ENCODE peak calls at places on chromosome 3, in eight cellular contexts. A is mammary epithelial cell, G is A549, Z is cardiac muscle cell, N is iPS DF 6.9, Q is kidney, T is SK-N-SH, D is neuronal stem cell. K is an unnamed sample. For H3K9me3, the result is how much of the 10 kb centered on the place peaks cover.

GRCh38 chr3:58260261-58260731 is 22.7 kb downstream of the ABHD6 start:
- DNase-seq in A (peak), G (no peak), Z (no peak), N (no peak), Q (no peak), T (no peak), D (no peak), K (no peak)

GRCh38 chr3:131526801-131527347 is 24.1 kb upstream of the MRPL3 start:
- DNase-seq in A (peak), G (peak), Z (peak), N (peak), Q (peak), T (no peak), D (peak), K (peak)

GRCh38 chr3:96192951-96193350 is 621.4 kb upstream of the EPHA6 start:
- DNase-seq in A (no peak), G (no peak), Z (no peak), N (no peak), Q (no peak), T (no peak), D (no peak), K (no peak)

GRCh38 chr3:181695661-181696491 is 15.8 kb upstream of the SOX2 start:
- DNase-seq in A (no peak), G (no peak), Z (peak), N (no peak), Q (no peak), T (no peak), D (no peak), K (no peak)

GRCh38 chr3:134300520-134300919 is 49.9 kb upstream of the RYK start:
- DNase-seq in A (no peak), G (no peak), Z (peak), N (no peak), Q (no peak), T (peak), D (no peak), K (no peak)

GRCh38 chr3:170868577-170869239 is 1.3 kb downstream of the RPL22L1 start:
- DNase-seq in A (no peak), G (no peak), Z (no peak), N (no peak), Q (no peak), T (no peak), D (no peak), K (no peak)

GRCh38 chr3:17322106-17322793 is 420.2 kb downstream of the TBC1D5 start:
- DNase-seq in A (no peak), G (no peak), Z (no peak), N (no peak), Q (no peak), T (no peak), D (no peak), K (no peak)

GRCh38 chr3:16516695-16517481 is 3.4 kb upstream of the RFTN1 start:
- DNase-seq in A (peak), G (peak), Z (peak), N (no peak), Q (no peak), T (peak), D (no peak), K (no peak)

GRCh38 chr3:192916455-192917257 is 1.0 kb downstream of the MB21D2 start:
- DNase-seq in A (peak), G (peak), Z (peak), N (no peak), Q (peak), T (peak), D (peak), K (peak)

GRCh38 chr3:129428382-129429079 is at the start of gene EFCAB12:
- DNase-seq in A (peak), G (peak), Z (peak), N (peak), Q (peak), T (peak), D (peak), K (peak)

GRCh38 chr3:189727191-189727590 is 96.0 kb downstream of the TP63 start:
- DNase-seq in A (no peak), G (no peak), Z (no peak), N (no peak), Q (no peak), T (no peak), D (no peak), K (no peak)

GRCh38 chr3:101131767-101132166 is 138.5 kb upstream of the ABI3BP start:
- DNase-seq in A (no peak), G (no peak), Z (no peak), N (peak), Q (no peak), T (no peak), D (no peak), K (no peak)

GRCh38 chr3:151766454-151766853 is 32.7 kb downstream of the AADACL2 start:
- DNase-seq in A (peak), G (peak), Z (no peak), N (no peak), Q (no peak), T (no peak), D (no peak), K (no peak)

GRCh38 chr3:56042326-56042951 is 425.8 kb downstream of the ERC2 start:
- DNase-seq in A (peak), G (peak), Z (peak), N (peak), Q (no peak), T (peak), D (peak), K (no peak)

GRCh38 chr3:58480309-58480708 is 11.6 kb upstream of the KCTD6 start:
- DNase-seq in A (no peak), G (no peak), Z (no peak), N (no peak), Q (no peak), T (no peak), D (no peak), K (no peak)

GRCh38 chr3:60431599-60431958 is 819.7 kb downstream of the FHIT start:
- DNase-seq in A (no peak), G (no peak), Z (peak), N (peak), Q (no peak), T (no peak), D (no peak), K (no peak)

GRCh38 chr3:101888653-101889052 is 39.3 kb downstream of the NFKBIZ start:
- DNase-seq in A (no peak), G (no peak), Z (no peak), N (no peak), Q (no peak), T (no peak), D (no peak), K (no peak)

GRCh38 chr3:194814878-194815357 is 129.2 kb downstream of the FAM43A start:
- DNase-seq in A (no peak), G (no peak), Z (no peak), N (no peak), Q (no peak), T (no peak), D (no peak), K (no peak)

GRCh38 chr3:171972965-171973364 is 66.4 kb upstream of the FNDC3B start:
- DNase-seq in A (no peak), G (no peak), Z (no peak), N (no peak), Q (peak), T (no peak), D (no peak), K (no peak)

GRCh38 chr3:53328750-53329149 is 18.6 kb downstream of the DCP1A start:
- DNase-seq in A (no peak), G (no peak), Z (peak), N (no peak), Q (no peak), T (peak), D (no peak), K (no peak)

GRCh38 chr3:55532806-55533205 is 45.7 kb upstream of the WNT5A start:
- DNase-seq in A (no peak), G (no peak), Z (no peak), N (no peak), Q (no peak), T (no peak), D (no peak), K (no peak)

GRCh38 chr3:8205876-8206275 is 295.7 kb upstream of the LMCD1 start:
- DNase-seq in A (no peak), G (no peak), Z (no peak), N (no peak), Q (no peak), T (no peak), D (no peak), K (no peak)

GRCh38 chr3:160885791-160886286 is 129.8 kb downstream of the PPM1L start:
- DNase-seq in A (no peak), G (no peak), Z (peak), N (peak), Q (peak), T (no peak), D (no peak), K (peak)

GRCh38 chr3:129973853-129974252 is 667 bp upstream of the TRH start:
- DNase-seq in A (no peak), G (no peak), Z (no peak), N (no peak), Q (no peak), T (no peak), D (no peak), K (no peak)

GRCh38 chr3:195307711-195308110 is 36.8 kb upstream of the XXYLT1 start:
- DNase-seq in A (no peak), G (no peak), Z (no peak), N (no peak), Q (no peak), T (no peak), D (no peak), K (no peak)

GRCh38 chr3:52696830-52697621 is 8.6 kb downstream of the GLT8D1 start:
- DNase-seq in A (no peak), G (no peak), Z (no peak), N (no peak), Q (no peak), T (no peak), D (no peak), K (no peak)

GRCh38 chr3:193701896-193702644 is 109.1 kb downstream of the OPA1 start:
- DNase-seq in A (peak), G (no peak), Z (no peak), N (no peak), Q (no peak), T (no peak), D (peak), K (no peak)

GRCh38 chr3:122978569-122978968 is 49.0 kb downstream of the SEMA5B start:
- DNase-seq in A (no peak), G (no peak), Z (no peak), N (no peak), Q (no peak), T (no peak), D (no peak), K (no peak)

GRCh38 chr3:194262345-194263305 is 88.5 kb downstream of the CPN2 start:
- DNase-seq in A (no peak), G (no peak), Z (no peak), N (no peak), Q (no peak), T (no peak), D (no peak), K (peak)

DNA sequence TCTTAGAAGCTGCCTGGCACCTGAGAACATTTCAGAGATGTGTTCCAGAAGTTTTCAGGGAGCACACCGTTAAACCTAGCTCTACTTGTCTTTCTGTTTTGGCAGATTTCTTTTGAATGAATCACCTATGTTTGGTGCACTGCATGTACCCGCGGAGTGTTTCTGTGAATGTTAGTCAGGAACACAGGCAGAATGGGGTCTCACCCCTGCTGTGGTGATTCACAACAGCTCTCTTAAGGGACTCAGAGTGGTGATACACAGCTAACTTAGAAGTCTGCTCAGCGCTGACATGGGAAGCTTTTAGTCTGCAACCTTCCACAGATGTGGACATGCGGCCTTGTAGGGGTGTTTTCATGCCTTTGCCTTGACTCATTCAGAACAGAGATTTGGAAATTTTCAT is 24.0 kb downstream of the TSEN2 start:
- DNase-seq in A (peak), G (peak), Z (no peak), N (no peak), Q (no peak), T (no peak), D (no peak), K (no peak)
- H3K4me3 ChIP-seq in A (no peak), G (no peak), Z (no peak), N (no peak), Q (no peak), T (peak), D (no peak), K (no peak)

GRCh38 chr3:35198857-35199256 is 440.5 kb upstream of the ARPP21 start:
- DNase-seq in A (no peak), G (no peak), Z (no peak), N (no peak), Q (peak), T (no peak), D (no peak), K (no peak)
- H3K9me3 ChIP-seq in A (under half), G (under half), Z (under half), N (under half), Q (under half), T (under half), D (under half), K (under half)

GRCh38 chr3:5428607-5429516 is 241.4 kb downstream of the EDEM1 start:
- DNase-seq in A (no peak), G (no peak), Z (no peak), N (no peak), Q (no peak), T (no peak), D (no peak), K (no peak)

GRCh38 chr3:5430701-5431100 is 243.2 kb downstream of the EDEM1 start:
- DNase-seq in A (no peak), G (no peak), Z (no peak), N (no peak), Q (no peak), T (no peak), D (no peak), K (no peak)

GRCh38 chr3:5429517-5429890 is 242.0 kb downstream of the EDEM1 start:
- DNase-seq in A (no peak), G (no peak), Z (no peak), N (no peak), Q (no peak), T (no peak), D (no peak), K (no peak)

GRCh38 chr3:5431811-5432378 is 244.4 kb downstream of the EDEM1 start:
- DNase-seq in A (no peak), G (no peak), Z (no peak), N (no peak), Q (no peak), T (no peak), D (no peak), K (no peak)

GRCh38 chr3:5431142-5431541 is 243.6 kb downstream of the EDEM1 start:
- DNase-seq in A (no peak), G (no peak), Z (no peak), N (no peak), Q (no peak), T (no peak), D (no peak), K (no peak)
- H3K4me3 ChIP-seq in A (no peak), G (no peak), Z (no peak), N (no peak), Q (no peak), T (no peak), D (no peak), K (no peak)

GRCh38 chr3:46768061-46768460 is 50.4 kb upstream of the PRSS50 start:
- DNase-seq in A (no peak), G (no peak), Z (no peak), N (no peak), Q (no peak), T (no peak), D (no peak), K (no peak)
- H3K9me3 ChIP-seq in A (under half), G (under half), Z (under half), N (under half), Q (under half), T (under half), D (under half), K (under half)

DNA sequence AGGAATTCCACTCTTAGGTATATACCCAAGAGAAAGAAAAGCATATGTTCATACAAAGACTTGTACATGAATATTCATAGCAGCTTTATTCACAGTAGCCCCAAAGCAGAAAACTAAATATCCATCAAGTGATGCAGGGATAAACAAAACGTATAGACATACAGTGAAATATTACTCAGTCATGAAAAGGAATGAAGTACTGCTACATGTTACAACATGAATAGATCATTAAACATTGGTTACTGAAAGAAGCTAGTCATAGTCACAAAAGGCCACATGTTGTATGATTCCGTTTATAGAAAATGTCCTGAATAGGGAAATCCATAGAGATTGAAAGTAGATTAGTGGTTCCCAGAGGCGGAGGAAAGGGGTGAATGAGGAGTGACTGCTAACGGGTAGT is 1.3 kb upstream of the MRAS start:
- DNase-seq in A (no peak), G (no peak), Z (no peak), N (no peak), Q (no peak), T (no peak), D (no peak), K (no peak)
- H3K4me3 ChIP-seq in A (no peak), G (peak), Z (no peak), N (no peak), Q (peak), T (peak), D (peak), K (peak)

GRCh38 chr3:197238842-197239241 is 59.6 kb downstream of the DLG1 start:
- DNase-seq in A (no peak), G (no peak), Z (no peak), N (no peak), Q (no peak), T (no peak), D (no peak), K (no peak)
- H3K9me3 ChIP-seq in A (under half), G (under half), Z (under half), N (under half), Q (under half), T (under half), D (under half), K (under half)

GRCh38 chr3:182730675-182731042 is 62.6 kb upstream of the ATP11B start:
- DNase-seq in A (no peak), G (no peak), Z (no peak), N (no peak), Q (no peak), T (no peak), D (no peak), K (no peak)
- H3K4me3 ChIP-seq in A (no peak), G (no peak), Z (no peak), N (no peak), Q (no peak), T (no peak), D (no peak), K (no peak)

DNA sequence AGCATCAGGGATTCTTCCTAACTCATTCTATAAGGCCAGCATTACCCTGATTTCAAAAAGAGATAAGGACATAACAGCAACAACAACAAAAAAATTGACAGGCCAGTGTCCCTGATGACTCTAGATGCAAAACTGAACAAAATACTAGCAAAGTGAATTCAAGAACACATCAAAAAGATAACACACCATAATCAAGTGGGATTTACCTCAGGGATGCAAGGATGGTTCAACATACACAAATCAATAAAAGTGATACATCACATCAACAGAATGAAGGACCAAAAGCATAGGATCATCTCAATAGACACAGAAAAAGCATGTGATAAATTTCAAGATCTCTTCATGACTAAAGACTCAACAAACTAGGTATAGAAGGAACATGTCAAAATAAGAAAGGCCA is 119.6 kb downstream of the STT3B start:
- DNase-seq in A (no peak), G (no peak), Z (no peak), N (no peak), Q (no peak), T (no peak), D (no peak), K (no peak)
- H3K9me3 ChIP-seq in A (under half), G (half or more), Z (under half), N (under half), Q (under half), T (under half), D (under half), K (under half)

DNA sequence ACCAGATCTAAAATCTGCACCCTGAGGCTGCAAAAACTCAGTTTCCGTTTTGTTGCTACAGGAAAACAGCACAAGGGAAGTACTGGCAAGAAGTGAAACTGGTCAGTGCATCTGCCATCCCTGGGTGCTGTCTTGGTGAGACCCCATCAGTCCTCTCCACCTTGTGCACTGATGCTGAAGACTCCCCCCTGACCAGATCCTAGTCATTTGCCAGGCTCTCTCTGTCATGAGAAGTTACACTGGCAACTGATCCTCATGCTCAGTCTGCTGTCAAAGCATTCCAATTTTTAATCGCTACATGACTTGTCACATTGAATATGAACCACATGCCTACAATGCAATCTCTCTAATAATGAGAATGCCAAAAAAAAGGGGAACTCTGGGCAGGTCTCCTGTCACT is 296.5 kb downstream of the ZIC1 start:
- DNase-seq in A (no peak), G (no peak), Z (no peak), N (no peak), Q (no peak), T (no peak), D (no peak), K (no peak)
- H3K4me3 ChIP-seq in A (no peak), G (no peak), Z (no peak), N (no peak), Q (no peak), T (no peak), D (no peak), K (no peak)

DNA sequence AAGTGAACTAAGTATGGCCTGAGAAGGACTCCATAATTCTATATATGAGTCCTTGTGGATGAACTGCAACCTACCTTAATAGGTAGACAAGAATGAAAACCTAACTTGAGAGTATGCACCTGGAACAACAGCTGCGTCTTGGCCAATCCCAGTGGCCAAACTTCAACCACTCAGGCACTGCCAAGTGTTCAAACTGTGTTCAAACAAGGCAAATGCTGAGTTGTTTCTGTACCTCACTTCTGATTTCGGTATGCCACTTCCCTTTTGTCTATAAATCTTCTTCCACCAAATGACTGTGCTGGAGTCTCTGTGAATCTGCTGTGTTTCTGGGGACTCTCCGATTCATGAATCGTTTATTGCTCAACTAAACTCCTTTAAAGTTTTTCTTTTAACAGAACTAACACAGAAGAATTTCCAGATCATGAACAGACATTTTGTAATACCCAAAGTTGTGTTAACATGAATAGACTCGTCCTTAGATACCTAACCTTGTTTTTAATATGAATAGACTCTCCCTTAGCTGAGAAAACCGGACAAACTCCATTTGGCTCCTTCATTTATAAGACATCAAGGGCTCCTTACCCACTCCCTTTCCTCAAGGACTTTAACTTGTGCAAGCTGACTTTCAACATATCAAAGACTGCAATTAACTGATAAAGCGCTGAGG is 4.1 kb downstream of the ZNF717 start:
- DNase-seq in A (peak), G (no peak), Z (no peak), N (no peak), Q (no peak), T (no peak), D (no peak), K (no peak)
- H3K9me3 ChIP-seq in A (under half), G (under half), Z (under half), N (under half), Q (under half), T (under half), D (under half), K (under half)

K was measured in upper lobe of right lung.